ENCODE peak calls at places on chromosomes 4 and X, in eight cellular contexts. V is WTC11; B is stimulated activated CD4-positive, alpha-beta T cell treated with anti-CD3 and anti-CD28 coated beads, Interleukin-12 subunit alpha, Interleukin-12 subunit beta, amount 100 ng/mL, for 24 hours; N is effector memory CD4-positive, alpha-beta T cell; A is retina; F is IMR-90; S is 8988T; C is brain microvascular endothelial cell. R is an unnamed sample.

GRCh38 chr4:97252615-97253154 is 890.6 kb downstream of the STPG2 start:
- DNase-seq in V (no peak), B (no peak), N (no peak), A (no peak), F (no peak), S (no peak), C (no peak), R (no peak)

GRCh38 chrX:24899391-24899790 is 116.4 kb downstream of the ARX start:
- DNase-seq in V (no peak), B (no peak), N (no peak), A (no peak), F (no peak), S (no peak), C (no peak), R (no peak)

GRCh38 chr4:128388352-128388630 is 100.7 kb upstream of the PGRMC2 start:
- DNase-seq in V (no peak), B (no peak), N (no peak), A (no peak), F (no peak), S (no peak), C (peak), R (no peak)

GRCh38 chr4:88456757-88457306 is at the start of gene HERC5:
- DNase-seq in V (peak), B (peak), N (peak), A (peak), F (peak), S (peak), C (peak), R (peak)

GRCh38 chrX:46617906-46618305 is 44.3 kb downstream of the CHST7 start:
- DNase-seq in V (no peak), B (no peak), N (no peak), A (no peak), F (no peak), S (no peak), C (no peak), R (no peak)

GRCh38 chrX:39170432-39170831 is 369.2 kb downstream of the MID1IP1 start:
- DNase-seq in V (no peak), B (no peak), N (no peak), A (no peak), F (no peak), S (no peak), C (no peak), R (no peak)

GRCh38 chr4:148445071-148445902 is 3.1 kb upstream of the NR3C2 start:
- DNase-seq in V (peak), B (peak), N (peak), A (peak), F (no peak), S (peak), C (no peak), R (peak)

GRCh38 chrX:17547658-17548057 is 172.7 kb downstream of the NHS start:
- DNase-seq in V (no peak), B (no peak), N (no peak), A (no peak), F (peak), S (no peak), C (peak), R (no peak)

GRCh38 chrX:3609800-3610199 is 103.6 kb downstream of the PRKX start:
- DNase-seq in V (no peak), B (no peak), N (no peak), A (no peak), F (peak), S (no peak), C (peak), R (no peak)

GRCh38 chr4:170589597-170590191 is 499.9 kb upstream of the AADAT start:
- DNase-seq in V (no peak), B (no peak), N (no peak), A (peak), F (no peak), S (peak), C (peak), R (peak)

GRCh38 chrX:19772306-19772705 is 115.1 kb downstream of the SH3KBP1 start:
- DNase-seq in V (no peak), B (no peak), N (no peak), A (no peak), F (peak), S (no peak), C (no peak), R (no peak)

GRCh38 chr4:146134761-146135160 is 40.8 kb upstream of the LSM6 start:
- DNase-seq in V (no peak), B (no peak), N (no peak), A (no peak), F (no peak), S (no peak), C (no peak), R (no peak)

GRCh38 chr4:153227501-153227900 is 23.3 kb downstream of the TRIM2 start:
- DNase-seq in V (no peak), B (no peak), N (no peak), A (peak), F (no peak), S (no peak), C (no peak), R (no peak)

GRCh38 chr4:25299476-25300203 is 12.9 kb upstream of the ZCCHC4 start:
- DNase-seq in V (no peak), B (no peak), N (no peak), A (no peak), F (no peak), S (no peak), C (no peak), R (no peak)

GRCh38 chr4:162274354-162274753 is 110.6 kb upstream of the FSTL5 start:
- DNase-seq in V (no peak), B (no peak), N (no peak), A (no peak), F (no peak), S (no peak), C (no peak), R (no peak)

GRCh38 chr4:153110739-153111138 is 93.5 kb upstream of the TRIM2 start:
- DNase-seq in V (no peak), B (no peak), N (no peak), A (no peak), F (no peak), S (no peak), C (no peak), R (no peak)

GRCh38 chrX:72572248-72573157 is at the start of gene HDAC8:
- DNase-seq in V (peak), B (no peak), N (no peak), A (peak), F (peak), S (no peak), C (peak), R (peak)

GRCh38 chr4:7546809-7547367 is 112.2 kb upstream of the PSAPL1 start:
- DNase-seq in V (no peak), B (no peak), N (no peak), A (no peak), F (peak), S (no peak), C (peak), R (no peak)

R was measured in SK-N-DZ.